ENCODE peak calls at places on chromosomes 13 and 19, in nine cellular contexts. B, X, O, Z, I, U, K, L and J are unnamed samples.

GRCh38 chr13:100987993-100988392 is 313.4 kb upstream of the TMTC4 start:
- DNase-seq in B (no peak), X (peak), O (no peak), Z (no peak), I (no peak), U (no peak), K (no peak), L (no peak), J (no peak)

GRCh38 chr13:24264976-24265375 is 44.4 kb upstream of the C1QTNF9 start:
- DNase-seq in B (no peak), X (no peak), O (no peak), Z (no peak), I (peak), U (no peak), K (no peak), L (no peak), J (no peak)

GRCh38 chr13:50720856-50721663 is 122.4 kb downstream of the DLEU7 start:
- DNase-seq in B (no peak), X (no peak), O (no peak), Z (no peak), I (no peak), U (no peak), K (no peak), L (no peak), J (no peak)

GRCh38 chr19:49677232-49677881 is at the start of gene PRMT1:
- DNase-seq in B (no peak), X (no peak), O (no peak), Z (no peak), I (peak), U (no peak), K (no peak), L (no peak), J (no peak)

GRCh38 chr13:93217701-93218100 is 8.9 kb upstream of the GPC6 start:
- DNase-seq in B (no peak), X (no peak), O (no peak), Z (no peak), I (no peak), U (no peak), K (no peak), L (no peak), J (no peak)

GRCh38 chr19:29320076-29320475 is 107.1 kb upstream of the UQCRFS1 start:
- DNase-seq in B (no peak), X (no peak), O (no peak), Z (no peak), I (no peak), U (no peak), K (peak), L (no peak), J (no peak)

GRCh38 chr19:46746281-46746965 is at the start of gene STRN4:
- DNase-seq in B (no peak), X (no peak), O (no peak), Z (peak), I (peak), U (peak), K (no peak), L (no peak), J (no peak)

GRCh38 chr13:98384739-98385138 is 192.2 kb downstream of the STK24 start:
- DNase-seq in B (no peak), X (no peak), O (no peak), Z (no peak), I (no peak), U (no peak), K (no peak), L (no peak), J (no peak)

GRCh38 chr13:97258801-97259200 is 36.7 kb downstream of the MBNL2 start:
- DNase-seq in B (no peak), X (no peak), O (no peak), Z (no peak), I (no peak), U (no peak), K (no peak), L (no peak), J (no peak)

GRCh38 chr13:37870895-37871550 is 1.5 kb upstream of the TRPC4 start:
- DNase-seq in B (no peak), X (no peak), O (no peak), Z (no peak), I (no peak), U (no peak), K (no peak), L (no peak), J (no peak)

GRCh38 chr13:37319041-37319443 is 213.6 kb upstream of the CSNK1A1L start:
- DNase-seq in B (no peak), X (no peak), O (no peak), Z (no peak), I (no peak), U (no peak), K (no peak), L (no peak), J (no peak)

GRCh38 chr13:97119899-97120745 is 102.0 kb upstream of the MBNL2 start:
- DNase-seq in B (no peak), X (no peak), O (no peak), Z (no peak), I (no peak), U (no peak), K (no peak), L (no peak), J (no peak)

GRCh38 chr13:36530050-36530789 is 97.9 kb downstream of the CCNA1 start:
- DNase-seq in B (peak), X (peak), O (no peak), Z (no peak), I (no peak), U (no peak), K (no peak), L (no peak), J (no peak)

GRCh38 chr13:46165485-46166220 is 16.3 kb downstream of the LCP1 start:
- DNase-seq in B (no peak), X (no peak), O (no peak), Z (no peak), I (no peak), U (no peak), K (no peak), L (peak), J (no peak)

GRCh38 chr13:58254961-58255360 is 623.4 kb downstream of the PCDH17 start:
- DNase-seq in B (no peak), X (no peak), O (no peak), Z (no peak), I (no peak), U (no peak), K (no peak), L (no peak), J (no peak)

GRCh38 chr13:98413796-98414195 is 163.1 kb downstream of the STK24 start:
- DNase-seq in B (no peak), X (no peak), O (no peak), Z (no peak), I (no peak), U (no peak), K (no peak), L (no peak), J (no peak)

GRCh38 chr13:37531054-37531453 is 67.5 kb downstream of the POSTN start:
- DNase-seq in B (no peak), X (no peak), O (no peak), Z (no peak), I (no peak), U (no peak), K (no peak), L (no peak), J (no peak)

GRCh38 chr13:98240131-98240530 is 63.1 kb upstream of the RNF113B start:
- DNase-seq in B (no peak), X (no peak), O (no peak), Z (no peak), I (no peak), U (no peak), K (no peak), L (no peak), J (no peak)

GRCh38 chr19:18107235-18108083 is 9.9 kb downstream of the MAST3 start:
- DNase-seq in B (no peak), X (no peak), O (no peak), Z (no peak), I (no peak), U (no peak), K (no peak), L (no peak), J (no peak)

GRCh38 chr19:50430888-50431342 is 1.8 kb upstream of the MYBPC2 start:
- DNase-seq in B (no peak), X (no peak), O (no peak), Z (no peak), I (no peak), U (no peak), K (no peak), L (no peak), J (no peak)

GRCh38 chr19:35170359-35171061 is 16.0 kb downstream of the FXYD5 start:
- DNase-seq in B (no peak), X (no peak), O (no peak), Z (no peak), I (no peak), U (no peak), K (no peak), L (no peak), J (no peak)

GRCh38 chr19:40240332-40240731 is 13.8 kb upstream of the CCNP start:
- DNase-seq in B (no peak), X (no peak), O (no peak), Z (no peak), I (no peak), U (no peak), K (no peak), L (no peak), J (no peak)

GRCh38 chr19:40239415-40240226 is 13.1 kb upstream of the CCNP start:
- DNase-seq in B (no peak), X (no peak), O (no peak), Z (no peak), I (no peak), U (no peak), K (no peak), L (no peak), J (no peak)

GRCh38 chr19:40242480-40242879 is 16.0 kb upstream of the CCNP start:
- DNase-seq in B (no peak), X (no peak), O (no peak), Z (no peak), I (no peak), U (no peak), K (no peak), L (no peak), J (no peak)

GRCh38 chr19:40241125-40241808 is 14.8 kb upstream of the CCNP start:
- DNase-seq in B (no peak), X (no peak), O (no peak), Z (no peak), I (no peak), U (no peak), K (no peak), L (no peak), J (no peak)

DNA sequence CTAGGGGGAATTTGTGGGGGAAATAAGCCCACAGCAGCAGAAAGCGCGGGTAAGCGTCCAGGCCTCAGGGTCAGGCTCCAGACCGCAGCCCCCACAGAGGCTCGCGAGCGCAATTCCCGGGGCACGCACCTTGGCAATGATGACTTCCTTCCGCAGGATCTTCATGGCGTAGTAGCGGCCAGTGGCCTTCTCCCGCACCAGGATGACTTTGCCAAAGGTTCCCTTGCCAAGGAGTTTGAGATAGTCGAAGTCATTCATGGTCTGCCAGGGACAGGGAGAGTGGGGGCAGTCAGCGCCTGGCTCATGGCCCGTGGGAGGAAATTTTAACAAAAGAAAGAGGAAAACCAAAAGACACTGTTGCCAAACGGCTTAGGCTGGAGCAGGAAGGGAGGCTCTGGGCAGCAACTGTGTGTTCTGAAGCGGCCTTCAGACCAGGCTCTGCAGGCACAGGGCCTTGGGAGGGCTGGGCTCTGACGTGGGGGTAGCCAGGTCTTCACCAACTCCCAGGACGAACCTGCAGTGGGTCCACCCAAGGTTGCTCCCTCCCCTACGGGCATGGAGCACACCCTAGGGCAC is 15.4 kb upstream of the CCNP start:
- DNase-seq in B (peak), X (peak), O (no peak), Z (no peak), I (no peak), U (no peak), K (no peak), L (no peak), J (no peak)
- TF ChIP-seq POLR2AphosphoS5 in B (peak), X (peak), O (no peak), Z (no peak), I (no peak), U (no peak), K (no peak), L (no peak), J (no peak)

DNA sequence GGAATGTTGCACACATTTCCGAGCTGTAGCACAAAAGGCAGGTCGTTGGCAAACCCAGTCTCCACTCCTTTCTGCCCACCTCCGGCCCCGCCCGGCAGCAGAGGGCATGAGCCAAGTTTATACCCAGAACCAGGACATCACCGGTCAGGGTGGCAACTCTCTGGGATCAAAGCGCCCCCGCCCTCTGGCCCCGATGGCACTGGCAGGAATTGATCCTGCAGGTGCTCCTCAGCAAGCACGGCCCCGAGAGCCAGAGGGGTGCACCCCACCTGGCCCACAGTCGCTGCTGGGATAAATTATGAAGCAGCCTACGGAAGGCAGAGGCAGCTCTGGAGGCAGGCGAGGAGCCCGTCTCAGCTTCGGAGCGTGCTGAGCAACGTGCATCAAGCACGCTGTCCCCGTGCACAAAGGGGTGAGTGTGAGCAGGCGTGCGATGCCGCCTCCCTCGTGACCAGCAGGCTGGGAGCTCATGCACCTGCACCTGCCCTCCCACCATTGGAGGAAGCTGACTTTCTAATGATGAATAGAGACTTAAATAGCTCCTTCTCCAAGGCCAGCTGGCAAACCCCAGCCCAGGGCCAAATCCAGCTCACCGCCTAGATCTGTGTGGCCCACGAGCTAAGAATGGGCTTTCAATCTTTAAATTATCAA is 25.7 kb downstream of the SHC2 start:
- DNase-seq in B (no peak), X (no peak), O (no peak), Z (no peak), I (no peak), U (no peak), K (no peak), L (no peak), J (no peak)
- TF ChIP-seq POLR2AphosphoS5 in B (no peak), X (no peak), O (no peak), Z (no peak), I (no peak), U (no peak), K (no peak), L (no peak), J (no peak)

DNA sequence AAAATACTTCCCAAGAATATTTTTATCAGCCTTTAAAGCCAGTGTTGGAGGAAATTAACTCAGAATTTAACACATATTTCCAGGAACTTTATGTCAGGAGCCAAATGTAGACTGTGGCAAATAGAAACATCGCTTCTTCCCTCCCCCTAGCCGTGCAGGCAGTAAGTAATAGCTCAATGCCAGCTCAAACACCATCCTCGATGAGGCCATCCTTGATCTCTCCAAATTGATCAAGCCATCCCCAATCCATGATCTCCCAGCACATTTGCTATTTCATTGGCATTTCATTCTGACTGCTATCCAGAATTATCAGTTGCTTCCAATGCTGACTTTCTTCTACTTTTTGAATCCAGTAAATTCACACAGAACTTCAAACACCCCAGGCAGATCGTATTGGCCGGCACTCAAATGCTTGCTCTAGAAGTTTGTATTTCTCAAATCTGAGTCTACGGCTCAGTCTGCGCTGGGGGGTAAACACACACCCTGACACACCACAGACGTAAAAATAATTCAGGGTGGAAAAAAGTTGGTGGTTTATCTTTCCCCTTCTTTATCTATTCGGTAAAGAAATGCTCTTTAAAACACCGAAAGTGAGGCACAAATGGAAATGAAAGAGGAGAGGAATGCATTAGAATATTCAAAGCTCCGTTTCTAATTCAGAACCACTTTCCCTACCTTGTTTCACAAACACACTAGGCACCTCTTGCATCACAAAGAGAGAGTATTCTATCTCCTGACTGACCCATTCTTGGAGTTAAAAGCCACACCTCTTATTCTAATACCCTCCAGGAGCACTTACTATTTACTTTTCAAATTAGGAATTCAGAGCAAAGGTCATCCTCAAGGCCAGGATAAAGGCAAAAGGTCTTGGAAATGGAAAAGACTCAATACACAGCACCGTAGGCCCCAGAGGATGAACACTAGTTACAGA is 991 bp downstream of the OBI1 start:
- DNase-seq in B (no peak), X (peak), O (no peak), Z (no peak), I (no peak), U (no peak), K (no peak), L (no peak), J (no peak)
- TF ChIP-seq POLR2AphosphoS5 in B (no peak), X (no peak), O (no peak), Z (no peak), I (no peak), U (no peak), K (no peak), L (no peak), J (no peak)

GRCh38 chr19:42553292-42554045 is 25.2 kb upstream of the CEACAM1 start:
- DNase-seq in B (no peak), X (no peak), O (no peak), Z (no peak), I (no peak), U (no peak), K (peak), L (no peak), J (no peak)
- TF ChIP-seq POLR2AphosphoS5 in B (no peak), X (no peak), O (no peak), Z (no peak), I (no peak), U (no peak), K (no peak), L (no peak), J (no peak)